ENCODE peak calls at places on chromosome 16, in five cellular contexts. D is LoVo, P is frontal cortex, X is foreskin fibroblast, N is right cardiac atrium. K is an unnamed sample.

GRCh38 chr16:23072084-23072599 is 77.1 kb downstream of the USP31 start:
- DNase-seq in N (peak; percentile 93), P (peak; percentile 40), D (no peak), X (no peak), K (no peak)

GRCh38 chr16:19861811-19862327 is 22.8 kb downstream of the GPRC5B start:
- DNase-seq in N (peak; percentile 79), D (no peak), P (no peak), X (no peak), K (no peak)

GRCh38 chr16:22814330-22815105 is 556 bp downstream of the HS3ST2 start:
- DNase-seq in P (peak; percentile 9), D (no peak), X (peak; percentile 69), N (peak; percentile 55), K (no peak)

GRCh38 chr16:21156767-21157467 is 1.6 kb upstream of the LDAF1 start:
- DNase-seq in D (peak; percentile 66), P (peak; percentile 77), X (peak; percentile 86), N (no peak), K (peak; percentile 75)

GRCh38 chr16:49416276-49416675 is 42.7 kb downstream of the C16orf78 start:
- DNase-seq in P (no peak), X (no peak), D (no peak), N (no peak), K (no peak)

GRCh38 chr16:600781-601180 is 10.9 kb downstream of the RAB40C start:
- DNase-seq in X (peak; percentile 36), P (no peak), D (no peak), N (no peak), K (no peak)

GRCh38 chr16:76535-77272 is 1.3 kb upstream of the MPG start:
- DNase-seq in P (peak; percentile 75), X (peak; percentile 97), D (peak; percentile 63), N (peak; percentile 95), K (no peak)

GRCh38 chr16:12573300-12573699 is 230.4 kb downstream of the CPPED1 start:
- DNase-seq in X (no peak), P (no peak), D (no peak), N (peak; percentile 44), K (no peak)

GRCh38 chr16:88534731-88535141 is 35.5 kb upstream of the ZC3H18 start:
- DNase-seq in P (peak; percentile 78), X (peak; percentile 72), N (peak; percentile 86), D (peak; percentile 40), K (no peak)

GRCh38 chr16:10598157-10598556 is 17.8 kb upstream of the EMP2 start:
- DNase-seq in P (no peak), D (peak; percentile 17), X (no peak), N (peak; percentile 87), K (no peak)

GRCh38 chr16:46830417-46830901 is 521 bp downstream of the C16orf87 start:
- DNase-seq in P (peak; percentile 25), X (peak; percentile 46), D (peak; percentile 17), N (peak; percentile 76), K (no peak)

GRCh38 chr16:30820952-30821421 is 34.0 kb upstream of the ZNF629 start:
- DNase-seq in P (no peak), X (no peak), N (no peak), D (no peak), K (no peak)

GRCh38 chr16:29745853-29746345 is at the start of gene C16orf54:
- DNase-seq in P (peak; percentile 37), D (no peak), N (peak; percentile 86), X (no peak), K (no peak)

GRCh38 chr16:50038756-50039529 is 13.9 kb downstream of the CNEP1R1 start:
- DNase-seq in N (peak; percentile 51), X (peak; percentile 19), P (no peak), D (no peak), K (no peak)

GRCh38 chr16:82882982-82883863 is 256.5 kb downstream of the CDH13 start:
- DNase-seq in N (no peak), X (no peak), P (no peak), D (no peak), K (no peak)

GRCh38 chr16:31385680-31386079 is 7.5 kb upstream of the ITGAD start:
- DNase-seq in X (no peak), P (no peak), N (no peak), D (peak; percentile 16), K (no peak)

GRCh38 chr16:52709286-52709685 is 162.3 kb upstream of the TOX3 start:
- DNase-seq in N (no peak), P (no peak), D (no peak), X (no peak), K (no peak)

GRCh38 chr16:73228649-73229048 is 180.7 kb upstream of the ZFHX3 start:
- DNase-seq in P (no peak), X (peak; percentile 27), N (no peak), D (no peak), K (no peak)

GRCh38 chr16:48272837-48273421 is 25.6 kb upstream of the ABCC11 start:
- DNase-seq in P (no peak), D (no peak), N (no peak), X (no peak), K (no peak)

GRCh38 chr16:81066700-81067099 is 10.3 kb downstream of the C16orf46 start:
- DNase-seq in P (no peak), X (no peak), D (no peak), N (no peak), K (no peak)

GRCh38 chr16:81311762-81312161 is 3.0 kb upstream of the GAN start:
- DNase-seq in P (no peak), X (no peak), D (no peak), N (no peak), K (no peak)

GRCh38 chr16:69542974-69543373 is 22.8 kb upstream of the NFAT5 start:
- DNase-seq in P (no peak), X (peak; percentile 68), N (no peak), D (no peak), K (no peak)

GRCh38 chr16:69328854-69329316 is 1.5 kb downstream of the PDF start:
- DNase-seq in X (peak; percentile 50), N (no peak), D (no peak), P (no peak), K (no peak)

GRCh38 chr16:50466170-50466569 is 82.0 kb upstream of the NKD1 start:
- DNase-seq in D (no peak), X (no peak), P (no peak), N (no peak), K (no peak)

GRCh38 chr16:12551946-12552345 is 251.7 kb downstream of the CPPED1 start:
- DNase-seq in D (no peak), N (peak; percentile 6), X (no peak), P (no peak), K (no peak)

K was measured in Panc1.